ENCODE peak calls at places on chromosomes 7 and 10, in eight cellular contexts. One of them, this sample, is unnamed.
A peak's percentile ranks its signal among the peaks of the same experiment; 100 is the strongest.

GRCh38 chr10:97701438-97702064 is 12.0 kb upstream of the MARVELD1 start:
- DNase-seq in body of pancreas: peak; percentile 56
- DNase-seq in gastrocnemius medialis: no peak
- DNase-seq in dorsolateral prefrontal cortex: no peak
- DNase-seq in GM23338: peak; percentile 92
- DNase-seq in neuronal stem cell: peak; percentile 70
- DNase-seq in fibroblast of lung: peak; percentile 85
- DNase-seq in lower lobe of right lung: no peak
- DNase-seq in this sample: peak; percentile 88

GRCh38 chr7:77226357-77226839 is 26.8 kb upstream of the FGL2 start:
- DNase-seq in body of pancreas: no peak
- DNase-seq in gastrocnemius medialis: no peak
- DNase-seq in dorsolateral prefrontal cortex: no peak
- DNase-seq in GM23338: no peak
- DNase-seq in neuronal stem cell: no peak
- DNase-seq in fibroblast of lung: peak; percentile 5
- DNase-seq in lower lobe of right lung: no peak
- DNase-seq in this sample: no peak

GRCh38 chr10:62270020-62270419 is 1.4 kb upstream of the RTKN2 start:
- DNase-seq in body of pancreas: no peak
- DNase-seq in gastrocnemius medialis: no peak
- DNase-seq in dorsolateral prefrontal cortex: no peak
- DNase-seq in GM23338: no peak
- DNase-seq in neuronal stem cell: no peak
- DNase-seq in fibroblast of lung: no peak
- DNase-seq in lower lobe of right lung: no peak
- DNase-seq in this sample: no peak

GRCh38 chr7:67636363-67637355 is 640.0 kb downstream of the TYW1 start:
- DNase-seq in body of pancreas: no peak
- DNase-seq in gastrocnemius medialis: no peak
- DNase-seq in dorsolateral prefrontal cortex: peak; percentile 56
- DNase-seq in GM23338: no peak
- DNase-seq in neuronal stem cell: no peak
- DNase-seq in fibroblast of lung: no peak
- DNase-seq in lower lobe of right lung: no peak
- DNase-seq in this sample: no peak

GRCh38 chr10:8254350-8254749 is 199.9 kb downstream of the GATA3 start:
- DNase-seq in body of pancreas: no peak
- DNase-seq in gastrocnemius medialis: no peak
- DNase-seq in dorsolateral prefrontal cortex: no peak
- DNase-seq in GM23338: no peak
- DNase-seq in neuronal stem cell: no peak
- DNase-seq in fibroblast of lung: no peak
- DNase-seq in lower lobe of right lung: no peak
- DNase-seq in this sample: no peak

GRCh38 chr10:8050561-8051108 is 3.9 kb upstream of the GATA3 start:
- DNase-seq in body of pancreas: peak; percentile 37
- DNase-seq in gastrocnemius medialis: no peak
- DNase-seq in dorsolateral prefrontal cortex: no peak
- DNase-seq in GM23338: peak; percentile 64
- DNase-seq in neuronal stem cell: peak; percentile 67
- DNase-seq in fibroblast of lung: peak; percentile 32
- DNase-seq in lower lobe of right lung: no peak
- DNase-seq in this sample: peak; percentile 65

GRCh38 chr7:37656913-37657530 is 26.5 kb upstream of the GPR141 start:
- DNase-seq in body of pancreas: no peak
- DNase-seq in gastrocnemius medialis: no peak
- DNase-seq in dorsolateral prefrontal cortex: no peak
- DNase-seq in GM23338: no peak
- DNase-seq in neuronal stem cell: no peak
- DNase-seq in fibroblast of lung: no peak
- DNase-seq in lower lobe of right lung: no peak
- DNase-seq in this sample: no peak

GRCh38 chr7:110090113-110090820 is 1000.7 kb upstream of the LRRN3 start:
- DNase-seq in body of pancreas: no peak
- DNase-seq in gastrocnemius medialis: no peak
- DNase-seq in dorsolateral prefrontal cortex: no peak
- DNase-seq in GM23338: peak; percentile 57
- DNase-seq in neuronal stem cell: no peak
- DNase-seq in fibroblast of lung: peak; percentile 58
- DNase-seq in lower lobe of right lung: no peak
- DNase-seq in this sample: peak; percentile 17

GRCh38 chr7:120941064-120941463 is 9.5 kb upstream of the ING3 start:
- DNase-seq in body of pancreas: no peak
- DNase-seq in gastrocnemius medialis: no peak
- DNase-seq in dorsolateral prefrontal cortex: no peak
- DNase-seq in GM23338: no peak
- DNase-seq in neuronal stem cell: no peak
- DNase-seq in fibroblast of lung: peak; percentile 13
- DNase-seq in lower lobe of right lung: no peak
- DNase-seq in this sample: no peak

GRCh38 chr7:4959881-4960280 is 894 bp upstream of the MMD2 start:
- DNase-seq in body of pancreas: no peak
- DNase-seq in gastrocnemius medialis: no peak
- DNase-seq in dorsolateral prefrontal cortex: no peak
- DNase-seq in GM23338: no peak
- DNase-seq in neuronal stem cell: no peak
- DNase-seq in fibroblast of lung: no peak
- DNase-seq in lower lobe of right lung: no peak
- DNase-seq in this sample: no peak

GRCh38 chr7:121994625-121995410 is 121.9 kb downstream of the PTPRZ1 start:
- DNase-seq in body of pancreas: peak; percentile 74
- DNase-seq in gastrocnemius medialis: no peak
- DNase-seq in dorsolateral prefrontal cortex: peak; percentile 68
- DNase-seq in GM23338: peak; percentile 87
- DNase-seq in neuronal stem cell: peak; percentile 56
- DNase-seq in fibroblast of lung: peak; percentile 84
- DNase-seq in lower lobe of right lung: no peak
- DNase-seq in this sample: peak; percentile 56

GRCh38 chr10:124093076-124093773 is at the start of gene CHST15:
- DNase-seq in body of pancreas: peak; percentile 54
- DNase-seq in gastrocnemius medialis: peak; percentile 30
- DNase-seq in dorsolateral prefrontal cortex: peak; percentile 46
- DNase-seq in GM23338: peak; percentile 85
- DNase-seq in neuronal stem cell: peak; percentile 65
- DNase-seq in fibroblast of lung: peak; percentile 62
- DNase-seq in lower lobe of right lung: peak; percentile 65
- DNase-seq in this sample: no peak

GRCh38 chr10:128709975-128710794 is 584.0 kb upstream of the MKI67 start:
- DNase-seq in body of pancreas: no peak
- DNase-seq in gastrocnemius medialis: no peak
- DNase-seq in dorsolateral prefrontal cortex: no peak
- DNase-seq in GM23338: peak; percentile 67
- DNase-seq in neuronal stem cell: no peak
- DNase-seq in fibroblast of lung: no peak
- DNase-seq in lower lobe of right lung: no peak
- DNase-seq in this sample: no peak

GRCh38 chr7:21603477-21603876 is 60.6 kb downstream of the DNAH11 start:
- DNase-seq in body of pancreas: no peak
- DNase-seq in gastrocnemius medialis: no peak
- DNase-seq in dorsolateral prefrontal cortex: no peak
- DNase-seq in GM23338: no peak
- DNase-seq in neuronal stem cell: no peak
- DNase-seq in fibroblast of lung: no peak
- DNase-seq in lower lobe of right lung: no peak
- DNase-seq in this sample: no peak

GRCh38 chr7:73560035-73560835 is 2.7 kb upstream of the BCL7B start:
- DNase-seq in body of pancreas: no peak
- DNase-seq in gastrocnemius medialis: peak; percentile 61
- DNase-seq in dorsolateral prefrontal cortex: no peak
- DNase-seq in GM23338: no peak
- DNase-seq in neuronal stem cell: no peak
- DNase-seq in fibroblast of lung: peak; percentile 87
- DNase-seq in lower lobe of right lung: no peak
- DNase-seq in this sample: peak; percentile 43

GRCh38 chr7:149714910-149715471 is 58.4 kb downstream of the ZNF467 start:
- DNase-seq in body of pancreas: peak; percentile 47
- DNase-seq in gastrocnemius medialis: no peak
- DNase-seq in dorsolateral prefrontal cortex: no peak
- DNase-seq in GM23338: no peak
- DNase-seq in neuronal stem cell: no peak
- DNase-seq in fibroblast of lung: no peak
- DNase-seq in lower lobe of right lung: peak; percentile 61
- DNase-seq in this sample: no peak

DNA sequence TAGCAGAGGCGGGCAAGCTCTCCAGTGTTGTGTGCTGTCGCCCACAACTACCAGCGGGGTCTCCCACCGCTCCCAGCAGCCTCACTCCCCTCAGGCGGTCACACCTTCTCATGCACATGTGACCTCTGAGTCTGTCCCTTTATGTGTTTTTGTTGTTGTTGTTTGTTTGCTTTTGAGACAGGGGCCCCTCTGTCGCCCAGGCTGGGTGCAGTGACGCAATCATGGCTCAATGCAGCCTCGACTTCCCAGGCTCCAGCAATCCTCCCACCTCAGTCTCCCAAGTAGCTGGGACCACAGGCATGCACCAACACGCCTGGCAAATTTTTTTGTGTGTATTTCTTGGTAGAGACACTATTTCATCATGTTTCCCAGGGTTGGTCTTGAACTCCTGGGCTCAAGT is 1.5 kb downstream of the CPSF4 start:
- DNase-seq in body of pancreas: no peak
- DNase-seq in gastrocnemius medialis: no peak
- DNase-seq in dorsolateral prefrontal cortex: no peak
- DNase-seq in GM23338: peak; percentile 19
- DNase-seq in neuronal stem cell: no peak
- DNase-seq in fibroblast of lung: peak; percentile 28
- DNase-seq in lower lobe of right lung: no peak
- DNase-seq in this sample: no peak
- H3K4me3 ChIP-seq in body of pancreas: no peak overlapping the region
- H3K4me3 ChIP-seq in gastrocnemius medialis: peak overlapping the region; percentile 98
- H3K4me3 ChIP-seq in dorsolateral prefrontal cortex: peak overlapping the region; percentile 99
- H3K4me3 ChIP-seq in GM23338: peak overlapping the region; percentile 97
- H3K4me3 ChIP-seq in neuronal stem cell: no peak overlapping the region
- H3K4me3 ChIP-seq in fibroblast of lung: peak overlapping the region; percentile 90
- H3K4me3 ChIP-seq in lower lobe of right lung: peak overlapping the region; percentile 95
- H3K4me3 ChIP-seq in this sample: peak overlapping the region; percentile 98

GRCh38 chr7:23207029-23207428 is 25.2 kb downstream of the NUP42 start:
- DNase-seq in body of pancreas: no peak
- DNase-seq in gastrocnemius medialis: no peak
- DNase-seq in dorsolateral prefrontal cortex: no peak
- DNase-seq in GM23338: no peak
- DNase-seq in neuronal stem cell: no peak
- DNase-seq in fibroblast of lung: no peak
- DNase-seq in lower lobe of right lung: no peak
- DNase-seq in this sample: no peak

GRCh38 chr7:23205861-23206510 is 24.1 kb downstream of the NUP42 start:
- DNase-seq in body of pancreas: no peak
- DNase-seq in gastrocnemius medialis: no peak
- DNase-seq in dorsolateral prefrontal cortex: no peak
- DNase-seq in GM23338: peak; percentile 68
- DNase-seq in neuronal stem cell: no peak
- DNase-seq in fibroblast of lung: no peak
- DNase-seq in lower lobe of right lung: peak; percentile 51
- DNase-seq in this sample: no peak

GRCh38 chr7:23204241-23204640 is 22.4 kb downstream of the NUP42 start:
- DNase-seq in body of pancreas: no peak
- DNase-seq in gastrocnemius medialis: no peak
- DNase-seq in dorsolateral prefrontal cortex: no peak
- DNase-seq in GM23338: no peak
- DNase-seq in neuronal stem cell: no peak
- DNase-seq in fibroblast of lung: peak; percentile 11
- DNase-seq in lower lobe of right lung: no peak
- DNase-seq in this sample: no peak

GRCh38 chr7:23210502-23210901 is 28.7 kb downstream of the NUP42 start:
- DNase-seq in body of pancreas: no peak
- DNase-seq in gastrocnemius medialis: no peak
- DNase-seq in dorsolateral prefrontal cortex: no peak
- DNase-seq in GM23338: no peak
- DNase-seq in neuronal stem cell: no peak
- DNase-seq in fibroblast of lung: no peak
- DNase-seq in lower lobe of right lung: no peak
- DNase-seq in this sample: no peak

DNA sequence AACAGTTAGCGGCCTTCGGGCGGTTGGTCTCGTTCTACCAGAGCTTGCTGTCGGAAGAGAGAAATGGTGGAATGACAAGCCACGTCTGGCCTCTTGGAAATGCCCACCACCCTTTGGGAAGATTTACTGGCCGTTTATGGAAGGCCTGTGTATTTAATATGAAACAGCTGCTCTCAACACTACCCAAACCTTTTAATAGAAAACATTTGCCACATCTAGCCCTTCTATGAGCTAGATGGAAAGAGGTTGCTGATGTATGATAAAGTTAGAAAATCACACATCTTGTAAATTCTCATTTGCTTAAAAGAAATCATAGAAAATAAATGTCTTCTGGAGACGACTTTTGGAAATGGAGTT is 24.6 kb downstream of the NUP42 start:
- DNase-seq in body of pancreas: no peak
- DNase-seq in gastrocnemius medialis: no peak
- DNase-seq in dorsolateral prefrontal cortex: no peak
- DNase-seq in GM23338: no peak
- DNase-seq in neuronal stem cell: no peak
- DNase-seq in fibroblast of lung: peak; percentile 16
- DNase-seq in lower lobe of right lung: no peak
- DNase-seq in this sample: no peak
- H3K4me3 ChIP-seq in body of pancreas: no peak overlapping the region
- H3K4me3 ChIP-seq in gastrocnemius medialis: no peak overlapping the region
- H3K4me3 ChIP-seq in dorsolateral prefrontal cortex: peak overlapping the region; percentile 38
- H3K4me3 ChIP-seq in GM23338: peak overlapping the region; percentile 64
- H3K4me3 ChIP-seq in neuronal stem cell: no peak overlapping the region
- H3K4me3 ChIP-seq in fibroblast of lung: no peak overlapping the region
- H3K4me3 ChIP-seq in lower lobe of right lung: peak overlapping the region; percentile 34
- H3K4me3 ChIP-seq in this sample: no peak overlapping the region

DNA sequence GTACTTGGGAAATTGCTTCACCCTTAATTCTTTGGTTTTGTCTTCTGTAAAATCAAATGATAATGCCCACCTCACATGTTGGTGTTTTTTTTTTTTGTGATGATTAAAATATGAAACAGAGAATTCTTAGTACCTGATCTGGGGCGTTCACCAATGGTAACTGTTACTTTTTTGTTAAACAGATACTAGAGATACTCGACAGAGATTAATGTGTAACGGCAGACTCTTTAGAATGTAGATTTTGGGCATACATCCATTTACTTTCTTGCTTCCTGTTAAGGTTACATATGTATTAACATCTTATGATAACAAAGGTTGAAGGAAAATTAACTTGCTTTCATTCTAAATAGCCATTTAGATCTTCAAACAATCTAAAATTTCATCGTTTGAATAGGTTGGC is 23.3 kb downstream of the PLXDC2 start:
- DNase-seq in body of pancreas: no peak
- DNase-seq in gastrocnemius medialis: no peak
- DNase-seq in dorsolateral prefrontal cortex: no peak
- DNase-seq in GM23338: no peak
- DNase-seq in neuronal stem cell: no peak
- DNase-seq in fibroblast of lung: no peak
- DNase-seq in lower lobe of right lung: no peak
- DNase-seq in this sample: no peak
- H3K4me3 ChIP-seq in body of pancreas: no peak overlapping the region
- H3K4me3 ChIP-seq in gastrocnemius medialis: no peak overlapping the region
- H3K4me3 ChIP-seq in dorsolateral prefrontal cortex: no peak overlapping the region
- H3K4me3 ChIP-seq in GM23338: no peak overlapping the region
- H3K4me3 ChIP-seq in neuronal stem cell: no peak overlapping the region
- H3K4me3 ChIP-seq in fibroblast of lung: no peak overlapping the region
- H3K4me3 ChIP-seq in lower lobe of right lung: no peak overlapping the region
- H3K4me3 ChIP-seq in this sample: no peak overlapping the region

DNA sequence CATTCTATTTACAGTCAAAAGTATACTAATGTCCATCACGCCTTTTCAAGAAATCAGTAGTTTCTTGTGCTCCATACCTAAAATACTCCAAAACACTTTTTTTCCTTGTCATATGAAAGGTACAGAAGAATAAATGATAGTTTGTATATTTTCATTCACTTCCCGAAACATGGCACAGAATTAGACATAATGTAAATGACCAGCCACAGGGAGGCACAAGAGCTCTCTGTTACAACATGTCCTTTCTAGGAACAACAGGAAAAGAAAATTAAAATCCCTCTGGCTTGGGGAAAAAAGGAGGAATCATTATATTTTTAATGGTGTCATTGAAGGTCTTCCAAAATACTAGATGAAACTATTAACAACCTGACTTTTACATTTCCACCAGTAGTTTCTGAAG is 331.2 kb downstream of the ACTR3B start:
- DNase-seq in body of pancreas: no peak
- DNase-seq in gastrocnemius medialis: no peak
- DNase-seq in dorsolateral prefrontal cortex: no peak
- DNase-seq in GM23338: no peak
- DNase-seq in neuronal stem cell: no peak
- DNase-seq in fibroblast of lung: no peak
- DNase-seq in lower lobe of right lung: no peak
- DNase-seq in this sample: no peak
- H3K4me3 ChIP-seq in body of pancreas: no peak overlapping the region
- H3K4me3 ChIP-seq in gastrocnemius medialis: no peak overlapping the region
- H3K4me3 ChIP-seq in dorsolateral prefrontal cortex: no peak overlapping the region
- H3K4me3 ChIP-seq in GM23338: no peak overlapping the region
- H3K4me3 ChIP-seq in neuronal stem cell: no peak overlapping the region
- H3K4me3 ChIP-seq in fibroblast of lung: no peak overlapping the region
- H3K4me3 ChIP-seq in lower lobe of right lung: no peak overlapping the region
- H3K4me3 ChIP-seq in this sample: no peak overlapping the region